ENCODE peak calls at places on chromosomes 2 and 18, in five cellular contexts. X is A549, P is K562, Y is IMR-90, L is HepG2. V is an unnamed sample.

GRCh38 chr2:44969936-44970335 is 28.4 kb downstream of the SIX3 start:
- DNase-seq in X (no peak), P (no peak), L (no peak), Y (no peak), V (no peak)

GRCh38 chr2:31197669-31198068 is 19.6 kb downstream of the CAPN14 start:
- DNase-seq in P (no peak), Y (no peak), L (no peak), X (no peak), V (no peak)

GRCh38 chr2:42053791-42054656 is 6.2 kb downstream of the PKDCC start:
- DNase-seq in X (no peak), P (no peak), Y (no peak), L (peak; percentile 55), V (no peak)

GRCh38 chr2:8441986-8442385 is 239.9 kb upstream of the ID2 start:
- DNase-seq in X (no peak), Y (no peak), P (no peak), L (no peak), V (no peak)

GRCh38 chr18:36089001-36089400 is 21.6 kb upstream of the RPRD1A start:
- DNase-seq in Y (no peak), L (no peak), P (no peak), X (no peak), V (no peak)

GRCh38 chr2:102020596-102021170 is 28.9 kb downstream of the IL1R2 start:
- DNase-seq in Y (peak; percentile 88), X (peak; percentile 53), P (peak; percentile 83), L (peak; percentile 80), V (peak; percentile 94)

GRCh38 chr2:178234648-178235047 is 40.3 kb downstream of the OSBPL6 start:
- DNase-seq in Y (peak; percentile 52), L (no peak), P (no peak), X (no peak), V (no peak)

GRCh38 chr2:105235388-105236059 is 6.0 kb upstream of the GPR45 start:
- DNase-seq in L (peak; percentile 74), P (peak; percentile 57), X (peak; percentile 34), Y (peak; percentile 80), V (peak; percentile 82)

GRCh38 chr18:79527656-79528055 is 131.9 kb downstream of the NFATC1 start:
- DNase-seq in L (no peak), X (no peak), P (no peak), Y (no peak), V (no peak)

GRCh38 chr2:140064241-140064640 is 1284.1 kb upstream of the NXPH2 start:
- DNase-seq in L (no peak), Y (no peak), X (no peak), P (no peak), V (no peak)

GRCh38 chr2:1907849-1908533 is 163.7 kb upstream of the PXDN start:
- DNase-seq in X (no peak), L (no peak), Y (no peak), P (no peak), V (no peak)

GRCh38 chr2:119106301-119106897 is 52.2 kb downstream of the C1QL2 start:
- DNase-seq in L (peak; percentile 35), X (no peak), P (peak; percentile 37), Y (peak; percentile 33), V (peak; percentile 88)

GRCh38 chr2:88950010-88950409 is 258.5 kb downstream of the RPIA start:
- DNase-seq in L (peak; percentile 4), P (no peak), X (peak; percentile 10), Y (no peak), V (no peak)

GRCh38 chr2:18345848-18346247 is 214.6 kb downstream of the RDH14 start:
- DNase-seq in P (no peak), Y (peak; percentile 72), X (no peak), L (no peak), V (no peak)

GRCh38 chr2:227106845-227107759 is 56.9 kb downstream of the COL4A4 start:
- DNase-seq in X (peak; percentile 42), P (no peak), Y (peak; percentile 71), L (peak; percentile 73), V (peak; percentile 34)

GRCh38 chr2:217268978-217269377 is 409.1 kb upstream of the TNP1 start:
- DNase-seq in X (no peak), L (no peak), P (no peak), Y (no peak), V (no peak)
- TF ChIP-seq MAFK in X (no peak), L (no peak), P (no peak), Y (no peak), V (no peak)

GRCh38 chr2:190319557-190320498 is at the start of gene HIBCH:
- DNase-seq in P (peak; percentile 75), L (peak; percentile 99), X (peak; percentile 84), Y (peak; percentile 98), V (peak; percentile 96)

GRCh38 chr2:190318931-190319556 is 582 bp downstream of the HIBCH start:
- DNase-seq in Y (peak; percentile 12), P (no peak), X (no peak), L (no peak), V (no peak)

GRCh38 chr2:190325588-190325987 is 6.0 kb upstream of the HIBCH start:
- DNase-seq in L (no peak), X (no peak), Y (no peak), P (no peak), V (no peak)

GRCh38 chr2:190318514-190318913 is 1.1 kb downstream of the HIBCH start:
- DNase-seq in P (no peak), L (no peak), Y (no peak), X (no peak), V (no peak)

DNA sequence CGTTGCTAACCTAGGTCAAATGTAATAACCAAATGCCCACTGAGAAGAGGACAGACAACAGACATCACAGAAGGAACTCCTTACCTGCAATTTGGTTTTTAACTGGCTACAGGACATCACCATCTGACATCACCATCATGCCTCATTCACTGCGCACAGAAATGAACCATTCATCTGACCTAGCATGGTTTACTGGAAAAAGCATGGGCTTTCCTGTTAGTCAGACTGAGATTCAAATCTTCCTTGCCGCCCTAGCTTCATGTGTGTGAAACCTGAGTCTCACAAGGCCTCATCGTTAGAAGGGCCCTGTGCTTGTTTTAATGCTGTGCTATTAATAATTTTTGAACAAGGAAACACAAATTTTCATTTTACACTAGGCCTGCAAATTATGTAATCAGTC is 1.1 kb upstream of the HIBCH start:
- DNase-seq in Y (no peak), P (no peak), X (no peak), L (no peak), V (no peak)
- TF ChIP-seq MAFK in Y (no peak), P (no peak), X (no peak), L (no peak), V (no peak)

DNA sequence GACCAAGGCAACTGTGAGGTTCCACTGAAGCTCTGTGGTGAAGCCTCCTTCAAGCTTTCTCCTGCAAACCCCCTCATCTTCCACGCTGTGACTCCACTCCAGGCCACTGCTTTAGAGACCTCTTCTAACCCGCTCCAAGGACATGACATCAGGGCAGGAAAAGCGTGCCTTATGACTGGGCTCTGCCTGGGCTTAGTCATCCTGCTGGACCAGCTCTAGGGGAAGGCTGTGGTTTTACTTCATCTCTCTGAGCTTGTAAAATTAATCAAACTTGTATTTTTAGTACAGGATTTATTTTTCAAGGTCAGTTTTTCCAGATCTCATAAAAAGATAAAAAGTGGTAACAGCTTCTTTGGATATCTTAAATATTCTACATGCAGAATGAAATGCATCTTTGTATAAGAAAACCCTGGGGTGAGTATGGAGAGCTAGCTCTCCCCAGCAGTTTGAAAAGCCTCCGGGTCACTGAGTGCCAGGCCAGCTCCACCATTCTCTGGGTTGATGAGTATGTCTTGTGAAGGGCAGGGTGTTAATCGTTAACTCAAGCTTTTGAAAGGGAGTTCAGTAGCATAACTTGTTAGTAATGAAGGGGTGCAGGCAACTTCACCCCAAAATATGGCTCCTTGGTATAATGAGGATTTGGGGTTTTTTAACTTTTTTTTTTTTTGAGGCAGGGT is 33.1 kb upstream of the YPEL5 start:
- DNase-seq in X (peak; percentile 43), Y (peak; percentile 93), P (no peak), L (no peak), V (no peak)
- TF ChIP-seq MAFK in X (no peak), Y (peak; percentile 12), P (no peak), L (no peak), V (no peak)

DNA sequence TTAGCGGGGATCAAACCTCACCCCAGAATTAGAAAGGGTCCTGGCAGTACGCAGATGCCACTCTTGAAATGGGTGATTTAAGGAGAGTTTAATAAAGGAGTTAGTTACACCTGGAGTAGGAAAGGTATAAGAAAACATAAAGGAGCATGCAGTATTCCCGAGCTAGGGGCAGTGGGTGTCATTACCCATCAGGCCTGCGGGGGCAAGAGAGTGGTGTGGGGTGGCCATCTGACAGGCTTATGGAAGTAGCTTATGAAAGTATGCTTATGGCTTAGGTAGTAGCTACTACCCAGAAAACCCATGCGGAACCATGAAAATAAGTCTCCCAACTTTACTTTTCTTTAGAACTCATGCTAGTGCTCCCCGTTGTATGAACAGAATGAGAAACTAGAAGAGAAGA is 568.9 kb upstream of the ACVR2A start:
- DNase-seq in L (no peak), P (no peak), X (no peak), Y (no peak), V (peak; percentile 5)
- TF ChIP-seq MAFK in L (no peak), P (no peak), X (no peak), Y (no peak), V (no peak)

GRCh38 chr2:211534655-211535054 is 978.3 kb downstream of the CPS1 start:
- DNase-seq in P (no peak), X (no peak), L (no peak), Y (no peak), V (no peak)
- TF ChIP-seq MAFK in P (no peak), X (no peak), L (no peak), Y (no peak), V (no peak)

DNA sequence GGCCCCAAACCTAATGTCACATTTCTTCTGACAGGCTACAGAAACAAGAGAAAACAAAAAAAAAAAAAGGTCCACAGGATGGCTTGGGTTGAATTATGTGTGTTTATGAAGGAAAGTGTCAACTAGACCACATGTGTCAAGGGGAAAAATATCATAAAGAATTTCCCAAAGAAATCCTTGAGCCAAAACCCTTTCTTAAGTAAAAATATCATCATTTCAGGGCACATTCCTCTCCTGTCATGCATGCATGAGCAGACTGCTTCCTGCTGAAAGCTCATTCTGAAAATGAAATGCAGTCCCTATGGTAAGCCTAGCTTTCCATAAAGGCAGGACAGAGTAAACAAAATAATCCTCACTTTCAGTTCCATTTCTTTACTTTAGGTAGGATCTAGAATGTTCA is 85.7 kb upstream of the RBBP8 start:
- DNase-seq in Y (peak; percentile 51), L (no peak), X (no peak), P (no peak), V (no peak)
- TF ChIP-seq MAFK in Y (no peak), L (no peak), X (no peak), P (no peak), V (no peak)

DNA sequence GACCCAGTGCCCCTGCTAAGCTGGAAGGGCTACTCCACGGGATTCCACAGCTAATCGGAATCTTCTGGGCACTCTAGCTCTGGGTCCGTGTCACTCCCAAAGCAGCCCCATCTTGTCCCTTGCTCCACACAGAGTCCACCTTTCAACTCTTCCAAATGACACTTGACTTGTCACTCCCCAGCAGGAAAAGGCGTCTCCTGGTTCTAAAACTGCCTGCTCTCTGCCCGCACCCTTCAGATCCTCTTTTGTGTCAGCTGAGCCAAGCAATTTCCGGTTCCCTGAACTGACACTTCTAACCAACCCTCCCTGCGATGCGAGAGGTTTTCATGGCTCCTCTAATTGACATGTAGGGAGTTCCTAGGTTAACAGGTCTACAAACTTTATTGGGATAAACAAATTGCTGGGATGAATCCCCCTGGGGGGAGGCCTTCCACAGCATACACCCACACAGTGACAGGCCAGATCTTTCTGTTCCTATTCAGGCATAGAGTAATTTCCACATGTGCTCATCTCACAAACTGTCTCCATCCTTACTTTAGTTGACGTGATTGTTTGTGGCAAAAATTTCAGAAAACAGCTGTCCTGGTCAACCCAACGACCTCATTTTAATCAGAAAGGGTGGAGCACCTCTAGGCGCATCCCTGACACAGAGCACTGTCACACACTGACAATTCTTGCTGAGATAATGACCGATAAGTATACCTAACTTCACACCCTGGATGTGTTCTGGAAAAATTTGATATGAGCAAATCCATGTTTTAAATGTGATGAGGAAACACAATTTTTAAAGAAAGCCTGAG is 104.9 kb downstream of the RBMS1 start:
- DNase-seq in Y (no peak), L (no peak), X (no peak), P (no peak), V (no peak)
- TF ChIP-seq MAFK in Y (no peak), L (no peak), X (no peak), P (no peak), V (no peak)